ENCODE peak calls at places on chromosomes 5 and 9, in eight cellular contexts. L is pancreas, D is tibial artery, F is spleen, M is fibroblast of lung, V is upper lobe of right lung, Z is heart left ventricle, J is mammary epithelial cell. K is an unnamed sample. For H3K4me1, the result is how much of the 10 kb centered on the place peaks cover.

GRCh38 chr9:102135768-102136167 is 397.3 kb upstream of the GRIN3A start:
- DNase-seq in L (no peak), D (no peak), F (no peak), M (no peak), V (no peak), Z (no peak), J (no peak), K (no peak)

GRCh38 chr5:72353046-72353445 is 32.9 kb downstream of the PTCD2 start:
- DNase-seq in L (no peak), D (no peak), F (no peak), M (peak), V (no peak), Z (no peak), J (no peak), K (no peak)

GRCh38 chr9:130823435-130823834 is 11.6 kb upstream of the ABL1 start:
- DNase-seq in L (no peak), D (no peak), F (no peak), M (peak), V (no peak), Z (no peak), J (no peak), K (no peak)

GRCh38 chr5:15727375-15727774 is 227.4 kb downstream of the FBXL7 start:
- DNase-seq in L (no peak), D (no peak), F (no peak), M (no peak), V (no peak), Z (no peak), J (no peak), K (no peak)

GRCh38 chr9:18296702-18297531 is 177.0 kb upstream of the ADAMTSL1 start:
- DNase-seq in L (no peak), D (no peak), F (no peak), M (peak), V (no peak), Z (no peak), J (peak), K (no peak)

GRCh38 chr5:151740336-151740942 is 18.0 kb downstream of the ATOX1 start:
- DNase-seq in L (peak), D (peak), F (no peak), M (peak), V (no peak), Z (peak), J (peak), K (peak)

GRCh38 chr9:76215066-76215465 is 179.2 kb downstream of the RFK start:
- DNase-seq in L (no peak), D (no peak), F (no peak), M (peak), V (no peak), Z (no peak), J (peak), K (no peak)

GRCh38 chr5:43037929-43038510 is 2.1 kb downstream of the ANXA2R start:
- DNase-seq in L (no peak), D (no peak), F (no peak), M (peak), V (no peak), Z (no peak), J (peak), K (no peak)

GRCh38 chr5:159103086-159103485 is 3.4 kb upstream of the EBF1 start:
- DNase-seq in L (no peak), D (no peak), F (no peak), M (no peak), V (no peak), Z (no peak), J (no peak), K (no peak)
- H3K4me3 ChIP-seq in L (no peak), D (no peak), F (no peak), M (no peak), V (no peak), Z (no peak), J (no peak), K (no peak)

DNA sequence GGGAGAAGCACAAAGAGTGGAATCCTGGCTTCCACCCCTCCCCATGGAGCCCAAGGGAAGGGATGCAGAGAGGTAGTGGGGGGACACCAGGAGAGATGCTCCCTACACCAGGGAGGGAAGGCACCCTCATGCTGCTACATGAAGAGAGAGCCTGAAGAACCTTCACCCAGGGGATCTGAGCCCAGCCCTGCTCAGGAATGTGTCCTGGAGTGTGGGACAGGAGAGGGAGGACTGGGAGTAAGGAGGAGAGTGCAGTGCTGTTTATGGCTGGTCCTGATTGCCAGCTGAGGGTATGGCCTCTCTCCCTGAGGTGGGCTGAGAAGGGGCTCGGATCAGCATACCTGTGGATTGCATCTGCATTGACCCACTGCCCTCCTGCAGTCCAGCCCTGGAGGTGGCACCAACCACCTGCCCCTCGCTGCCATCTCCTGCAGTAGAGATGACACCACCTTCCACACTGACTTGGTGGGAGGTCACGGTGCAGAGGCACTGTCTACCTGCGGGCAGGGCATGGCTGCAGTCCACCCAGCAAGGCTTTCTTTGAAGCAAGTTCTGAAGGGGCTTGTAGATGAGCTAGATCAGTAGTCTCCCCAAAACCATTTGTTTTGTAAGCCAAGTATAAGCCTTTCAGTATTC is 114.9 kb upstream of the SLC25A48 start:
- DNase-seq in L (no peak), D (no peak), F (no peak), M (no peak), V (no peak), Z (no peak), J (no peak), K (no peak)
- H3K27ac ChIP-seq in L (no peak), D (no peak), F (no peak), M (no peak), V (no peak), Z (no peak), J (no peak), K (no peak)

GRCh38 chr9:92735907-92736600 is 28.6 kb downstream of the BICD2 start:
- DNase-seq in L (no peak), D (no peak), F (no peak), M (no peak), V (no peak), Z (no peak), J (no peak), K (no peak)
- H3K4me1 ChIP-seq in L (under half), D (under half), F (under half), M (under half), V (under half), Z (half or more), J (half or more), K (under half)

GRCh38 chr5:110702704-110703103 is 23.8 kb downstream of the TMEM232 start:
- DNase-seq in L (no peak), D (no peak), F (no peak), M (no peak), V (no peak), Z (no peak), J (no peak), K (no peak)
- H3K4me3 ChIP-seq in L (no peak), D (no peak), F (no peak), M (no peak), V (no peak), Z (no peak), J (no peak), K (no peak)

GRCh38 chr9:134556531-134557068 is 85.0 kb upstream of the COL5A1 start:
- DNase-seq in L (no peak), D (no peak), F (peak), M (no peak), V (peak), Z (peak), J (no peak), K (no peak)
- H3K27ac ChIP-seq in L (no peak), D (no peak), F (no peak), M (no peak), V (no peak), Z (no peak), J (no peak), K (no peak)

GRCh38 chr9:134416385-134417022 is 90.2 kb downstream of the RXRA start:
- DNase-seq in L (no peak), D (no peak), F (no peak), M (no peak), V (no peak), Z (no peak), J (no peak), K (no peak)

GRCh38 chr9:134413112-134413715 is 87.0 kb downstream of the RXRA start:
- DNase-seq in L (no peak), D (no peak), F (no peak), M (no peak), V (no peak), Z (no peak), J (no peak), K (no peak)

GRCh38 chr9:134415026-134415425 is 88.8 kb downstream of the RXRA start:
- DNase-seq in L (no peak), D (no peak), F (no peak), M (no peak), V (no peak), Z (no peak), J (no peak), K (no peak)

GRCh38 chr9:134412298-134412711 is 86.0 kb downstream of the RXRA start:
- DNase-seq in L (no peak), D (no peak), F (no peak), M (no peak), V (no peak), Z (no peak), J (peak), K (no peak)

DNA sequence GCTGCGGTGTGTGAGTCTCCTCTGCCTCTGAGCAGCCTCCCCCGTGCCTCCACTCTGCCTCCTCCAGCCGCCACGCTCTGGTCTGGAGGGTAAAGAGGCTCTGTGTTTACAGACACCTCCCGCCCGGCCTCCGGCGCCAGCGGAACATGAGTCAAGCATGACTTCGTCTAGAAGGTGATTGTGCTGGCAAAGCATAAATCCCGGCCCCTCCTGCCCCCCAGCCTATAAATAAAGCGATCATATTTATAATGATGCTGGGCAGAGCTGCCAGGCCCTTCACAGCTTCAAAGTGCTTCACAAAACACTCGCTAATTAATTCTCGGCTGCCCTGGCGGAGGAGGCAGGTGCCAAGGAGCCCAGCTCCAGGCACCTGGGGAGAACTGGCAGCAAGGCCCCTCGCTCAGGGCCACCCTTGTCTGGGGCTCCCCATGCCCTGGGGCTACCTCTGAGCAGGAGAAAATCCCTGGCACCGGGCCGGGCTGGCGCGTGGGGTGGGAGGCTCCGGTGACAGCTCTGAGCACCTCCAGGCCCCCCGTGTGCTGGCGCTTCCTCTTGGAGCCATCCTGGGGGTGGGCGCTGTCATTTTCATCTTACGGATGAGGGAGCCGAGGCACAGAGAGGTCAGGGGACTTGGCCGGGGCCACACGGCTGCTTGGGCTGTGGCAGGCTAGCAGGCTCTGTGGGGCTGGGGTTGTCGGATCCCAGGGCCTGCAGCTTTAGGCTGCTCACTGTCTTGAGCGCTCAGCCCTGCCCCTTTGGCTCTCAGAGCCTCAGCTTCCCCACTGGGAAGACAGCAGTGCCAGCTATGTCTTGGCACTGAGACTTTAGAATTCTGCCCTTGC is 87.9 kb downstream of the RXRA start:
- DNase-seq in L (no peak), D (no peak), F (no peak), M (peak), V (peak), Z (peak), J (peak), K (peak)
- H3K4me1 ChIP-seq in L (under half), D (under half), F (under half), M (under half), V (half or more), Z (half or more), J (under half), K (under half)

DNA sequence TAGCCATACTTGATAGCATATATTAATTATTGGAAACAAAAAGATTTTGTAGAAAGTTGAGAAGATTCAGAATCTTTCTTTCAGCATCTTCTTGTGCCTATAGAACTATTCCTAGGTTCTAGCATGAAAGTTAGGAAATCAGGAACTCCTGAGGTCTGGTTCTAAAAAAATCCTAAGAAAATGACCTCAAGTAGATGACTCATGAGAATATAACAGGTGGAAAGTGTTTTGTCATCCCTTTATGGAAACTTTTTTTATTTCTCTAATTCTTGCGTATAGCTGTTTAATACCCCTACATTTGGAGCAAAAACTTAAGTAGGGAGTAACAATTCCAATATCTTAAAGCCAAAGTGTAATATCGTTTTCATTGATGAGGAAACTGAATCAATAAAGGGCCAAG is 574.1 kb downstream of the NR2F1-AS1 start:
- DNase-seq in L (no peak), D (no peak), F (no peak), M (peak), V (no peak), Z (no peak), J (no peak), K (no peak)
- H3K4me3 ChIP-seq in L (no peak), D (no peak), F (no peak), M (no peak), V (no peak), Z (no peak), J (no peak), K (no peak)

GRCh38 chr5:124743534-124744169 is 2.8 kb downstream of the ZNF608 start:
- DNase-seq in L (no peak), D (no peak), F (no peak), M (peak), V (no peak), Z (no peak), J (peak), K (no peak)

GRCh38 chr5:124742983-124743533 is 3.4 kb downstream of the ZNF608 start:
- DNase-seq in L (peak), D (no peak), F (no peak), M (peak), V (no peak), Z (no peak), J (peak), K (no peak)

GRCh38 chr5:124745367-124746251 is 830 bp downstream of the ZNF608 start:
- DNase-seq in L (no peak), D (peak), F (no peak), M (peak), V (no peak), Z (no peak), J (peak), K (no peak)

GRCh38 chr5:124742521-124742920 is 3.9 kb downstream of the ZNF608 start:
- DNase-seq in L (no peak), D (no peak), F (no peak), M (no peak), V (no peak), Z (no peak), J (no peak), K (no peak)

GRCh38 chr5:124744170-124744911 is 2.1 kb downstream of the ZNF608 start:
- DNase-seq in L (peak), D (peak), F (peak), M (peak), V (peak), Z (peak), J (peak), K (peak)
- H3K27ac ChIP-seq in L (peak), D (peak), F (peak), M (peak), V (peak), Z (peak), J (peak), K (peak)